ENCODE peak calls at places on chromosomes 13 and 19, in ten cellular contexts. L, F, A, X, T, D, Y, M, O and H are unnamed samples.

GRCh38 chr13:90918551-90918950 is 428.9 kb upstream of the MIR17HG start:
- DNase-seq in F (no peak), T (no peak), Y (peak; percentile 59), L (no peak), M (no peak), A (no peak), D (peak; percentile 37), O (peak; percentile 22), X (peak; percentile 3), H (peak; percentile 20)

GRCh38 chr13:66831317-66831716 is 398.8 kb downstream of the PCDH9 start:
- DNase-seq in M (no peak), D (no peak), T (no peak), O (no peak), F (no peak), Y (no peak), L (no peak), A (no peak), X (no peak), H (no peak)

GRCh38 chr13:101218484-101218883 is 197.8 kb downstream of the NALCN start:
- DNase-seq in O (no peak), Y (no peak), F (no peak), L (no peak), X (peak; percentile 57), A (no peak), D (no peak), T (no peak), M (no peak), H (peak; percentile 40)

GRCh38 chr19:28074773-28075172 is 1138.2 kb downstream of the UQCRFS1 start:
- DNase-seq in A (no peak), L (no peak), M (no peak), T (no peak), O (peak; percentile 28), Y (no peak), X (no peak), F (no peak), D (no peak), H (no peak)

GRCh38 chr13:31638577-31638976 is 100.7 kb upstream of the RXFP2 start:
- DNase-seq in A (peak; percentile 54), X (peak; percentile 94), D (peak; percentile 77), L (no peak), F (no peak), Y (no peak), T (no peak), M (no peak), O (peak; percentile 29), H (peak; percentile 84)

GRCh38 chr19:7226749-7227148 is 67.5 kb downstream of the INSR start:
- DNase-seq in M (no peak), A (no peak), O (no peak), X (no peak), Y (no peak), L (no peak), T (no peak), D (no peak), F (no peak), H (no peak)

GRCh38 chr13:65461590-65461989 is 1768.5 kb downstream of the PCDH9 start:
- DNase-seq in X (peak; percentile 36), D (no peak), M (no peak), F (no peak), Y (no peak), A (peak; percentile 30), T (peak; percentile 4), L (no peak), O (no peak), H (peak; percentile 22)

GRCh38 chr19:16121141-16121540 is 9.5 kb downstream of the RAB8A start:
- DNase-seq in L (no peak), T (no peak), A (no peak), X (no peak), Y (no peak), M (no peak), O (no peak), D (no peak), F (no peak), H (no peak)

DNA sequence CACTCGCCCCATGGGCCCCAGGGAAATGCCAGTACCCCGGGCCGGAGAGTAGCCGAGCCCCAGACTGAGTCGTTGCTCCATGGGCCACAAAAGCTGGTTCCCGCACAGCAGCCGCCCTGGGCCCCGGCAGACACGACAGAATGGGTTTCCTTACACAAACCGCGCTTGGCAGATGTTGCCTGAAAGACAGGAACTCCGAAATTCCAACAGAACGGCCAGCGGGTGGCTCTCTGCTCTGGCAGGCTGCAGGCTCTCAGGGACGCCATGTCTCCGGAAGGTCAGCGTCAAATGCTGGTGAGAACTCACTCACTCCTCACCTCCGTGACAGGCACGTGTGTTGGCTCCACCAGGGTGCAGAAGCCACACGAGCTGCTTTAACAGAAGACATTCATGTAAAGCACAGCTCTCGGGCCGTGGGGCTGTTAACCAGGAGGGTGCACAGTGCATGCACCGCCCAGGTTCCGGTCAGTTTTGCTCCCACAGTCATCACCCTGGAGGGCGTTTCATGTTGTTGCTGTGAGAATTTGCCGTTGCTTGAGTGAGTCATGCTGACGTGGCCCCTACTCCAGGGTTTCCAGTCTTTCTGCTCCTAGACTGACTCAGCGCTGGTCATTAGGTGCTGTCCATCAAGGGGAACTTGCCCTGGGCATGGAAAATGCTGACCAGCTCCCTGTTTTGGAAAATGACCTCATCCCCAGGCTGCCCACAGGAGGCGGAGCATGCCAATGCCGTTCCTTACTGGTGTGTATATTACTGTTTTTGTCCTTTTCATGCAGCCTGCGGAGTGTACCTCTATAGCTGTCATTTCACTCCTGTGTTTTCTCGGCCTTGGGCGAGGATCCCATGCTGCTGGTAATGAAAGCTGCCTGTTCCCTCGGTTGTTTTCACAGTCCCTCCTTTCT is 44.8 kb downstream of the ANKRD10 start:
- DNase-seq in X (peak; percentile 100), M (no peak), O (peak; percentile 100), L (peak; percentile 74), F (no peak), A (peak; percentile 99), T (no peak), Y (peak; percentile 96), D (peak; percentile 17), H (peak; percentile 100)
- TF ChIP-seq CTCF in X (no peak), M (no peak), O (no peak), L (peak; percentile 29), F (no peak), A (no peak), T (no peak), Y (no peak), D (peak; percentile 8), H (peak; percentile 13)

GRCh38 chr19:49362048-49362925 is at the start of gene TEAD2:
- DNase-seq in Y (peak; percentile 55), L (peak; percentile 86), D (peak; percentile 85), X (peak; percentile 38), O (no peak), M (peak; percentile 63), A (no peak), T (peak; percentile 86), F (no peak), H (peak; percentile 59)

GRCh38 chr19:49361438-49362047 is 673 bp downstream of the TEAD2 start:
- DNase-seq in A (peak; percentile 63), F (no peak), X (peak; percentile 70), L (peak; percentile 85), D (peak; percentile 88), O (peak; percentile 53), M (peak; percentile 79), Y (peak; percentile 91), T (peak; percentile 83), H (peak; percentile 68)

GRCh38 chr19:49362926-49363264 is 679 bp upstream of the TEAD2 start:
- DNase-seq in L (peak; percentile 59), M (no peak), O (no peak), T (peak; percentile 45), F (no peak), Y (no peak), X (no peak), A (no peak), D (no peak), H (no peak)

GRCh38 chr19:49364083-49364687 is 508 bp downstream of the DKKL1 start:
- DNase-seq in A (no peak), Y (no peak), X (no peak), O (no peak), D (no peak), F (no peak), L (no peak), T (peak; percentile 28), M (no peak), H (no peak)

GRCh38 chr19:49363265-49364082 is at the start of gene DKKL1:
- DNase-seq in T (peak; percentile 100), F (peak; percentile 77), D (peak; percentile 98), A (peak; percentile 99), Y (peak; percentile 100), O (peak; percentile 97), M (peak; percentile 84), X (peak; percentile 100), L (peak; percentile 99), H (peak; percentile 100)
- TF ChIP-seq CTCF in T (no peak), F (no peak), D (peak; percentile 35), A (peak; percentile 18), Y (peak; percentile 18), O (peak; percentile 18), M (peak; percentile 13), X (no peak), L (peak; percentile 32), H (peak; percentile 4)

GRCh38 chr19:46639356-46640061 is 3.5 kb upstream of the GNG8 start:
- DNase-seq in F (no peak), M (peak; percentile 35), L (peak; percentile 60), X (peak; percentile 62), D (peak; percentile 53), O (no peak), T (peak; percentile 71), A (peak; percentile 71), Y (no peak), H (no peak)

GRCh38 chr19:46635920-46636761 is at the start of gene GNG8:
- DNase-seq in A (no peak), Y (no peak), X (no peak), F (no peak), O (no peak), M (peak; percentile 31), D (no peak), L (no peak), T (peak; percentile 58), H (no peak)

GRCh38 chr19:46634045-46634655 is 1.9 kb downstream of the GNG8 start:
- DNase-seq in T (peak; percentile 96), O (peak; percentile 47), L (peak; percentile 65), F (peak; percentile 92), A (peak; percentile 52), M (peak; percentile 93), D (peak; percentile 86), X (peak; percentile 80), Y (peak; percentile 96), H (peak; percentile 95)

GRCh38 chr19:46634656-46635218 is 1.3 kb downstream of the GNG8 start:
- DNase-seq in F (no peak), X (no peak), Y (no peak), T (no peak), M (peak; percentile 86), L (no peak), A (no peak), D (no peak), O (no peak), H (no peak)

DNA sequence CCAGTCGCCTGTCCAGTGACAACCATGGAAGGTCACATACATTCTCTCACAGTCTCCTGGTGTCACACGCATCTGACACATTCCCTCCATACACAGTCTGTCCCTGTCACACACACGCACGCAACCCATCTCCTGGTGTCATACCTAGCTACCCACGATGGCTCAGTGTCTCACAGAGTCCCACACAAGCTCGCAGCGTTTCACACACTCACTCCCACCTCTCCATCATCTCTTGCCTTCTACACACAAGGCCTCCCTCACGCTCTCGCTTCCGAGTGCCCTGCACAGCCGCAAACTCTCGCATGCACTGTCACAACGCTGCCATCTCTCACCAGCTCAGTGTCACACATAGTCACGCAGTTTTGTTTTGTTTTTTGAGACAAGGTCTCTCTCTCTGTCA is 1.2 kb upstream of the GNG8 start:
- DNase-seq in D (no peak), T (no peak), F (no peak), L (no peak), Y (no peak), X (no peak), A (no peak), M (no peak), O (no peak), H (no peak)
- TF ChIP-seq CTCF in D (no peak), T (no peak), F (no peak), L (no peak), Y (no peak), X (no peak), A (no peak), M (no peak), O (no peak), H (no peak)

DNA sequence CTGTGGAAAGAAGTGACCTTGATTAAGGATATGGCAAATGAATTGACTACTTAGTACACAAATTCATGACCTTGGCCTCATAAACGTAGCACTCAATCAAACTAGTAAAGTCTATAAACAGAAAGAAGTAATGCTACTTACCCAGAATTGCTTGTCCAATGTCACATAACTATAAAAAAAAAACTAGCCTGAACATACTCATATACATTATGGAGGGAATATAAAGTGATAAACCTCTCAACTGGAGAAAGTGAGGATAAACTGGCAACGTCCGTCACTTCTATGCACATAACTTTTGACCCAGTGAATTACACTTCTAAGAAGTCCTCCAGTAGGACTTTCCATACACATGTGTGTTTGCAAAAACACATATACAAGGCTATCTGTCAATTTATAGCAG is 7.7 kb upstream of the SERP2 start:
- DNase-seq in A (no peak), M (no peak), T (no peak), X (no peak), F (no peak), O (no peak), Y (no peak), D (no peak), L (no peak), H (no peak)
- TF ChIP-seq CTCF in A (no peak), M (no peak), T (no peak), X (no peak), F (no peak), O (no peak), Y (no peak), D (no peak), L (no peak), H (no peak)